ENCODE peak calls at places on chromosomes 6 and 20, in five cellular contexts. W is transverse colon, O is GM23338, Y is endodermal cell, U is HL-60. R is an unnamed sample.

GRCh38 chr6:63817492-63818050 is 182.0 kb downstream of the PHF3 start:
- DNase-seq in Y (no peak), U (no peak), O (no peak), W (no peak), R (no peak)

GRCh38 chr6:169967687-169968086 is 216.3 kb downstream of the ERMARD start:
- DNase-seq in W (no peak), O (no peak), U (no peak), Y (peak; percentile 13), R (no peak)

GRCh38 chr6:95670011-95670463 is 92.7 kb downstream of the MANEA start:
- DNase-seq in Y (no peak), W (no peak), O (no peak), U (no peak), R (no peak)

GRCh38 chr6:103983860-103984259 is 875.9 kb downstream of the HACE1 start:
- DNase-seq in O (no peak), Y (no peak), W (no peak), U (no peak), R (no peak)

GRCh38 chr20:46520976-46521579 is 7.7 kb upstream of the ZNF334 start:
- DNase-seq in U (peak; percentile 49), Y (peak; percentile 92), O (peak; percentile 87), W (peak; percentile 44), R (peak; percentile 53)

GRCh38 chr6:31736026-31736767 is at the start of gene CLIC1:
- DNase-seq in Y (peak; percentile 93), W (peak; percentile 93), O (peak; percentile 90), U (peak; percentile 96), R (peak; percentile 90)

GRCh38 chr6:162198925-162199324 is 528.6 kb downstream of the PRKN start:
- DNase-seq in W (no peak), Y (peak; percentile 61), O (peak; percentile 41), U (no peak), R (no peak)

GRCh38 chr6:163309491-163310026 is 105.0 kb upstream of the QKI start:
- DNase-seq in U (no peak), W (no peak), Y (no peak), O (no peak), R (no peak)

GRCh38 chr6:167508919-167509852 is 184.3 kb downstream of the TTLL2 start:
- DNase-seq in O (no peak), U (no peak), W (no peak), Y (no peak), R (no peak)

GRCh38 chr6:14758421-14759043 is 487.3 kb upstream of the JARID2 start:
- DNase-seq in U (peak; percentile 78), O (no peak), W (no peak), Y (no peak), R (no peak)

GRCh38 chr20:38810926-38811325 is 5.4 kb downstream of the PPP1R16B start:
- DNase-seq in O (no peak), U (no peak), W (no peak), Y (peak; percentile 26), R (no peak)

GRCh38 chr20:38809942-38810341 is 4.4 kb downstream of the PPP1R16B start:
- DNase-seq in O (no peak), W (no peak), U (no peak), Y (peak; percentile 34), R (no peak)

GRCh38 chr20:38812182-38812581 is 6.7 kb downstream of the PPP1R16B start:
- DNase-seq in O (no peak), Y (no peak), W (no peak), U (no peak), R (no peak)

GRCh38 chr20:38812915-38813573 is 7.5 kb downstream of the PPP1R16B start:
- DNase-seq in Y (no peak), O (no peak), W (no peak), U (no peak), R (no peak)

GRCh38 chr20:38811769-38812168 is 6.3 kb downstream of the PPP1R16B start:
- DNase-seq in Y (no peak), W (no peak), O (no peak), U (no peak), R (no peak)
- H3K27me3 ChIP-seq in Y (no peaks in the 10 kb centered on the region), W (peaks cover 29% of the 10 kb centered on the region), O (peaks cover 16% of the 10 kb centered on the region), U (peaks cover 12% of the 10 kb centered on the region), R (no peaks in the 10 kb centered on the region)

DNA sequence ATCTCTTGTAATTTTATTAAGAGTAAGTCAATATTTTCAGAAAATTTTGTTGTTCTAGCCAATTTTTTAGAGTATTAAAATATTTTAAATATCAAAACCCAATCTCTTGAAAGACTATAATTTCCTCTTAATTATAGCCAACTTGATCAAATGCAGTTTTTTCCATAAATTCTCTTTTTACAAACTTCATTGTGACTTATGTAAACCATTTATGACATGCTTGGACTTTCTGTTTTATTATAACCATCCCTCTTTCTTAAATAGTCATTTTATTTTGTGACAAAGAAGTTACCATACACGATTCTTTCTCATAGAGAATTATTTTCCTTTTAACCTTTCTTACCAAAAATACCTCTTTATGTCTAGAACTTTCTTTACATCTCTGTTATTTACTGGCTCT is 1075.5 kb downstream of the KHDRBS2 start:
- DNase-seq in Y (no peak), W (no peak), U (no peak), O (peak; percentile 45), R (no peak)
- H3K27me3 ChIP-seq in Y (no peaks in the 10 kb centered on the region), W (no peaks in the 10 kb centered on the region), U (no peaks in the 10 kb centered on the region), O (no peaks in the 10 kb centered on the region), R (no peaks in the 10 kb centered on the region)

GRCh38 chr6:41375598-41376151 is 40.3 kb downstream of the NCR2 start:
- DNase-seq in W (no peak), U (no peak), O (peak; percentile 72), Y (peak; percentile 64), R (no peak)
- H3K27me3 ChIP-seq in W (peaks cover 78% of the 10 kb centered on the region), U (peaks cover 57% of the 10 kb centered on the region), O (peaks cover 100% of the 10 kb centered on the region), Y (peaks cover 100% of the 10 kb centered on the region), R (peaks cover 78% of the 10 kb centered on the region)

GRCh38 chr20:57274299-57274698 is 7.9 kb upstream of the BMP7 start:
- DNase-seq in W (no peak), Y (no peak), U (no peak), O (no peak), R (no peak)
- H3K27me3 ChIP-seq in W (no peaks in the 10 kb centered on the region), Y (peaks cover 14% of the 10 kb centered on the region), U (peaks cover 5% of the 10 kb centered on the region), O (peaks cover 9% of the 10 kb centered on the region), R (peaks cover 16% of the 10 kb centered on the region)

GRCh38 chr6:43253401-43253800 is 10.1 kb downstream of the TTBK1 start:
- DNase-seq in Y (no peak), O (no peak), U (no peak), W (no peak), R (no peak)

GRCh38 chr6:43255408-43256054 is 12.2 kb downstream of the TTBK1 start:
- DNase-seq in O (no peak), U (no peak), W (no peak), Y (peak; percentile 35), R (no peak)

GRCh38 chr6:43256670-43257664 is 13.7 kb downstream of the TTBK1 start:
- DNase-seq in W (no peak), O (no peak), U (no peak), Y (no peak), R (no peak)

GRCh38 chr6:43254138-43254817 is 11.0 kb downstream of the TTBK1 start:
- DNase-seq in O (no peak), U (no peak), W (no peak), Y (peak; percentile 30), R (no peak)

GRCh38 chr6:43254846-43255245 is 11.6 kb downstream of the TTBK1 start:
- DNase-seq in W (no peak), U (no peak), Y (no peak), O (no peak), R (no peak)
- H3K27me3 ChIP-seq in W (peaks cover 24% of the 10 kb centered on the region), U (peaks cover 31% of the 10 kb centered on the region), Y (no peaks in the 10 kb centered on the region), O (no peaks in the 10 kb centered on the region), R (peaks cover 3% of the 10 kb centered on the region)

GRCh38 chr6:33818293-33818692 is 14.5 kb upstream of the MLN start:
- DNase-seq in Y (no peak), W (no peak), O (no peak), U (no peak), R (no peak)
- H3K27me3 ChIP-seq in Y (no peaks in the 10 kb centered on the region), W (peaks cover 26% of the 10 kb centered on the region), O (no peaks in the 10 kb centered on the region), U (peaks cover 8% of the 10 kb centered on the region), R (peaks cover 6% of the 10 kb centered on the region)

DNA sequence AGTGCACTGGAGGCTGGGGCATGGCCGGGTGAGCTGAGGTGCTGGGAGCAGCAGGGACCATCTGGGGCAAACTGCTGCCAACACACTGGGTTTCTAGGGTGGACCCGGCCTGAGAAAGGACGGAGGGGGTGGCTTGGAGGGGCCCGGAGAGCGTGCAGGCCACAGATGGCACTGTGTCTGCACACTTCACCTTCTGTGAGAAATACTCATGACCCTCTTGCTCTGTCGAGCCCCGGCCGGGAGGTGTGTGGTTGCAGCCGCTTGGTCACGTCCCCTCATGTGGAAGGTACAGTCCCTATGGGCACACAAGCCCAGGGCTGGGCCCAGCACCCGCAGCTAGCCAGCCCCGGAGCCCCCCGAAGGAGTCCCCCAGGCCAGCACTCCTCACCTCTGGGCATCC is 59.7 kb downstream of the RBM38 start:
- DNase-seq in W (no peak), U (no peak), Y (no peak), O (no peak), R (no peak)
- H3K27me3 ChIP-seq in W (no peaks in the 10 kb centered on the region), U (no peaks in the 10 kb centered on the region), Y (no peaks in the 10 kb centered on the region), O (no peaks in the 10 kb centered on the region), R (peaks cover 8% of the 10 kb centered on the region)

GRCh38 chr20:44810391-44811149 is at the start of gene RIMS4:
- DNase-seq in O (peak; percentile 75), Y (peak; percentile 77), W (no peak), U (no peak), R (peak; percentile 63)

GRCh38 chr20:44807684-44808056 is 2.7 kb downstream of the RIMS4 start:
- DNase-seq in U (no peak), Y (no peak), O (no peak), W (no peak), R (no peak)

GRCh38 chr20:44810061-44810390 is 320 bp downstream of the RIMS4 start:
- DNase-seq in O (peak; percentile 43), W (no peak), Y (peak; percentile 63), U (no peak), R (no peak)

GRCh38 chr20:44809380-44810060 is 826 bp downstream of the RIMS4 start:
- DNase-seq in O (peak; percentile 67), W (no peak), Y (peak; percentile 78), U (no peak), R (no peak)

GRCh38 chr20:44811150-44811685 is 872 bp upstream of the RIMS4 start:
- DNase-seq in W (no peak), Y (peak; percentile 37), U (no peak), O (no peak), R (no peak)
- H3K27me3 ChIP-seq in W (peaks cover 53% of the 10 kb centered on the region), Y (peaks cover 68% of the 10 kb centered on the region), U (peaks cover 51% of the 10 kb centered on the region), O (peaks cover 49% of the 10 kb centered on the region), R (no peaks in the 10 kb centered on the region)

DNA sequence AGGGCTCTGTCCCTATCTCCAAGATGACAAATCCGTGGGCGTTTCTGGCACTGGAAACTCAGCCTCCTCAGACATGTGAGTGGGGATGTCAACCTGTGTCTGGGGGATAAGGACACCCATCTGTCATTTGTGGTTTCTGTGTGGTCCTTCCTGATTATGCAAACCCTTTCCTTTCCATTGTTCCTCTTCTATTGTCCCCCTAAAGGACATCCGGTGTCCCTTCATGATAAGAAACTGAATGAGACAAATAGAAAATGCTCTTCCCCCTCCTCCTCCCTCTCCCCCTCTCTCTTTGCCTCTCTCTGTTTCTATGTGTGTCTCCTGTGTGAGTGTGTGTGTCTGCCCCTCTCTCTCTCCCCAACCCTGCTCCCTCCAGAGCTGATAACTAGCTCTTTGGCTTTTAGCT is 11.5 kb upstream of the GLP1R start:
- DNase-seq in U (no peak), W (no peak), Y (no peak), O (no peak), R (no peak)
- H3K27me3 ChIP-seq in U (peaks cover 23% of the 10 kb centered on the region), W (peaks cover 67% of the 10 kb centered on the region), Y (peaks cover 18% of the 10 kb centered on the region), O (peaks cover 6% of the 10 kb centered on the region), R (peaks cover 19% of the 10 kb centered on the region)